ENCODE peak calls at places on chromosomes 7 and 10, in six cellular contexts. One of them, this sample, is unnamed.

GRCh38 chr10:10792681-10793080 is 225.0 kb upstream of the CELF2 start:
- DNase-seq in AG09309: peak; percentile 60
- DNase-seq in activated effector memory CD4-positive, alpha-beta T cell treated with Interleukin-2 at 50 U/mL for 16 hours: no peak
- DNase-seq in LoVo: peak; percentile 48
- DNase-seq in SW480: peak; percentile 15
- DNase-seq in NCI-H1694 treated with DMSO at 0.1 percent for 48 hours: no peak
- DNase-seq in this sample: no peak

GRCh38 chr10:103491729-103492364 is 1.7 kb upstream of the NEURL1 start:
- DNase-seq in LoVo: peak; percentile 58
- DNase-seq in SW480: peak; percentile 95
- DNase-seq in AG09309: peak; percentile 91
- DNase-seq in activated effector memory CD4-positive, alpha-beta T cell treated with Interleukin-2 at 50 U/mL for 16 hours: no peak
- DNase-seq in NCI-H1694 treated with DMSO at 0.1 percent for 48 hours: no peak
- DNase-seq in this sample: peak; percentile 49

GRCh38 chr7:23356168-23356567 is 57.0 kb downstream of the MALSU1 start:
- DNase-seq in SW480: no peak
- DNase-seq in activated effector memory CD4-positive, alpha-beta T cell treated with Interleukin-2 at 50 U/mL for 16 hours: no peak
- DNase-seq in NCI-H1694 treated with DMSO at 0.1 percent for 48 hours: no peak
- DNase-seq in AG09309: no peak
- DNase-seq in LoVo: no peak
- DNase-seq in this sample: no peak

GRCh38 chr7:1706721-1707613 is 36.9 kb downstream of the ELFN1 start:
- DNase-seq in AG09309: no peak
- DNase-seq in LoVo: no peak
- DNase-seq in NCI-H1694 treated with DMSO at 0.1 percent for 48 hours: no peak
- DNase-seq in SW480: no peak
- DNase-seq in activated effector memory CD4-positive, alpha-beta T cell treated with Interleukin-2 at 50 U/mL for 16 hours: no peak
- DNase-seq in this sample: no peak

GRCh38 chr7:127745445-127745844 is 93.5 kb downstream of the SND1 start:
- DNase-seq in LoVo: no peak
- DNase-seq in SW480: no peak
- DNase-seq in NCI-H1694 treated with DMSO at 0.1 percent for 48 hours: no peak
- DNase-seq in AG09309: no peak
- DNase-seq in activated effector memory CD4-positive, alpha-beta T cell treated with Interleukin-2 at 50 U/mL for 16 hours: no peak
- DNase-seq in this sample: no peak

GRCh38 chr10:116831086-116831485 is 18.2 kb upstream of the ENO4 start:
- DNase-seq in LoVo: no peak
- DNase-seq in activated effector memory CD4-positive, alpha-beta T cell treated with Interleukin-2 at 50 U/mL for 16 hours: no peak
- DNase-seq in NCI-H1694 treated with DMSO at 0.1 percent for 48 hours: no peak
- DNase-seq in AG09309: no peak
- DNase-seq in SW480: no peak
- DNase-seq in this sample: no peak

GRCh38 chr7:88217675-88218427 is 2.0 kb downstream of the SRI start:
- DNase-seq in LoVo: no peak
- DNase-seq in SW480: no peak
- DNase-seq in activated effector memory CD4-positive, alpha-beta T cell treated with Interleukin-2 at 50 U/mL for 16 hours: no peak
- DNase-seq in NCI-H1694 treated with DMSO at 0.1 percent for 48 hours: no peak
- DNase-seq in AG09309: no peak
- DNase-seq in this sample: no peak

GRCh38 chr7:130654850-130655249 is 13.7 kb downstream of the COPG2 start:
- DNase-seq in SW480: no peak
- DNase-seq in AG09309: no peak
- DNase-seq in NCI-H1694 treated with DMSO at 0.1 percent for 48 hours: no peak
- DNase-seq in activated effector memory CD4-positive, alpha-beta T cell treated with Interleukin-2 at 50 U/mL for 16 hours: no peak
- DNase-seq in LoVo: no peak
- DNase-seq in this sample: no peak

GRCh38 chr7:150403376-150404171 is 24.4 kb downstream of the ZNF775 start:
- DNase-seq in SW480: no peak
- DNase-seq in NCI-H1694 treated with DMSO at 0.1 percent for 48 hours: no peak
- DNase-seq in LoVo: no peak
- DNase-seq in activated effector memory CD4-positive, alpha-beta T cell treated with Interleukin-2 at 50 U/mL for 16 hours: no peak
- DNase-seq in AG09309: no peak
- DNase-seq in this sample: no peak

GRCh38 chr7:147296986-147297385 is 1180.4 kb downstream of the CNTNAP2 start:
- DNase-seq in SW480: no peak
- DNase-seq in activated effector memory CD4-positive, alpha-beta T cell treated with Interleukin-2 at 50 U/mL for 16 hours: no peak
- DNase-seq in NCI-H1694 treated with DMSO at 0.1 percent for 48 hours: no peak
- DNase-seq in LoVo: no peak
- DNase-seq in AG09309: peak; percentile 14
- DNase-seq in this sample: no peak

GRCh38 chr7:140059288-140060242 is 3.2 kb downstream of the PARP12 start:
- DNase-seq in AG09309: peak; percentile 82
- DNase-seq in activated effector memory CD4-positive, alpha-beta T cell treated with Interleukin-2 at 50 U/mL for 16 hours: peak; percentile 12
- DNase-seq in LoVo: peak; percentile 96
- DNase-seq in NCI-H1694 treated with DMSO at 0.1 percent for 48 hours: no peak
- DNase-seq in SW480: peak; percentile 43
- DNase-seq in this sample: peak; percentile 99

GRCh38 chr10:119421887-119422684 is 120.4 kb downstream of the RGS10 start:
- DNase-seq in NCI-H1694 treated with DMSO at 0.1 percent for 48 hours: no peak
- DNase-seq in SW480: no peak
- DNase-seq in activated effector memory CD4-positive, alpha-beta T cell treated with Interleukin-2 at 50 U/mL for 16 hours: no peak
- DNase-seq in LoVo: no peak
- DNase-seq in AG09309: no peak
- DNase-seq in this sample: no peak

GRCh38 chr7:17144313-17144712 is 154.1 kb upstream of the AHR start:
- DNase-seq in AG09309: no peak
- DNase-seq in activated effector memory CD4-positive, alpha-beta T cell treated with Interleukin-2 at 50 U/mL for 16 hours: peak; percentile 56
- DNase-seq in NCI-H1694 treated with DMSO at 0.1 percent for 48 hours: no peak
- DNase-seq in SW480: no peak
- DNase-seq in LoVo: peak; percentile 28
- DNase-seq in this sample: peak; percentile 24

GRCh38 chr7:129489491-129489890 is 12.8 kb upstream of the SMKR1 start:
- DNase-seq in AG09309: peak; percentile 84
- DNase-seq in NCI-H1694 treated with DMSO at 0.1 percent for 48 hours: no peak
- DNase-seq in LoVo: no peak
- DNase-seq in SW480: no peak
- DNase-seq in activated effector memory CD4-positive, alpha-beta T cell treated with Interleukin-2 at 50 U/mL for 16 hours: no peak
- DNase-seq in this sample: no peak

GRCh38 chr10:3935933-3936359 is 150.9 kb upstream of the KLF6 start:
- DNase-seq in AG09309: no peak
- DNase-seq in SW480: no peak
- DNase-seq in NCI-H1694 treated with DMSO at 0.1 percent for 48 hours: no peak
- DNase-seq in activated effector memory CD4-positive, alpha-beta T cell treated with Interleukin-2 at 50 U/mL for 16 hours: no peak
- DNase-seq in LoVo: peak; percentile 66
- DNase-seq in this sample: peak; percentile 86

GRCh38 chr10:114363745-114364460 is 40.4 kb downstream of the AFAP1L2 start:
- DNase-seq in AG09309: no peak
- DNase-seq in activated effector memory CD4-positive, alpha-beta T cell treated with Interleukin-2 at 50 U/mL for 16 hours: no peak
- DNase-seq in LoVo: no peak
- DNase-seq in NCI-H1694 treated with DMSO at 0.1 percent for 48 hours: no peak
- DNase-seq in SW480: no peak
- DNase-seq in this sample: no peak

GRCh38 chr10:128263891-128264688 is 137.9 kb upstream of the MKI67 start:
- DNase-seq in NCI-H1694 treated with DMSO at 0.1 percent for 48 hours: peak; percentile 39
- DNase-seq in AG09309: peak; percentile 1
- DNase-seq in activated effector memory CD4-positive, alpha-beta T cell treated with Interleukin-2 at 50 U/mL for 16 hours: peak; percentile 15
- DNase-seq in SW480: peak; percentile 33
- DNase-seq in LoVo: peak; percentile 42
- DNase-seq in this sample: peak; percentile 42

GRCh38 chr7:149772821-149773425 is 465 bp downstream of the ZNF467 start:
- DNase-seq in AG09309: no peak
- DNase-seq in NCI-H1694 treated with DMSO at 0.1 percent for 48 hours: no peak
- DNase-seq in activated effector memory CD4-positive, alpha-beta T cell treated with Interleukin-2 at 50 U/mL for 16 hours: peak; percentile 10
- DNase-seq in SW480: no peak
- DNase-seq in LoVo: peak; percentile 23
- DNase-seq in this sample: peak; percentile 15

GRCh38 chr7:152909683-152910544 is 150.4 kb downstream of the ACTR3B start:
- DNase-seq in SW480: peak; percentile 66
- DNase-seq in activated effector memory CD4-positive, alpha-beta T cell treated with Interleukin-2 at 50 U/mL for 16 hours: no peak
- DNase-seq in NCI-H1694 treated with DMSO at 0.1 percent for 48 hours: no peak
- DNase-seq in LoVo: no peak
- DNase-seq in AG09309: no peak
- DNase-seq in this sample: no peak

GRCh38 chr7:74482629-74483401 is 29.1 kb downstream of the GTF2IRD1 start:
- DNase-seq in SW480: peak; percentile 99
- DNase-seq in activated effector memory CD4-positive, alpha-beta T cell treated with Interleukin-2 at 50 U/mL for 16 hours: no peak
- DNase-seq in LoVo: peak; percentile 27
- DNase-seq in AG09309: peak; percentile 98
- DNase-seq in NCI-H1694 treated with DMSO at 0.1 percent for 48 hours: no peak
- DNase-seq in this sample: no peak

GRCh38 chr10:42985436-42986316 is 91.2 kb upstream of the RET start:
- DNase-seq in NCI-H1694 treated with DMSO at 0.1 percent for 48 hours: no peak
- DNase-seq in AG09309: no peak
- DNase-seq in LoVo: no peak
- DNase-seq in activated effector memory CD4-positive, alpha-beta T cell treated with Interleukin-2 at 50 U/mL for 16 hours: no peak
- DNase-seq in SW480: no peak
- DNase-seq in this sample: no peak

GRCh38 chr7:55130554-55131198 is 111.9 kb downstream of the EGFR start:
- DNase-seq in activated effector memory CD4-positive, alpha-beta T cell treated with Interleukin-2 at 50 U/mL for 16 hours: no peak
- DNase-seq in LoVo: no peak
- DNase-seq in NCI-H1694 treated with DMSO at 0.1 percent for 48 hours: no peak
- DNase-seq in SW480: no peak
- DNase-seq in AG09309: no peak
- DNase-seq in this sample: no peak

GRCh38 chr7:48108959-48109847 is 20.1 kb downstream of the UPP1 start:
- DNase-seq in NCI-H1694 treated with DMSO at 0.1 percent for 48 hours: no peak
- DNase-seq in SW480: no peak
- DNase-seq in LoVo: no peak
- DNase-seq in activated effector memory CD4-positive, alpha-beta T cell treated with Interleukin-2 at 50 U/mL for 16 hours: no peak
- DNase-seq in AG09309: no peak
- DNase-seq in this sample: no peak

GRCh38 chr10:59563506-59563905 is 146.1 kb downstream of the SLC16A9 start:
- DNase-seq in AG09309: no peak
- DNase-seq in activated effector memory CD4-positive, alpha-beta T cell treated with Interleukin-2 at 50 U/mL for 16 hours: no peak
- DNase-seq in SW480: no peak
- DNase-seq in LoVo: no peak
- DNase-seq in NCI-H1694 treated with DMSO at 0.1 percent for 48 hours: no peak
- DNase-seq in this sample: no peak

GRCh38 chr10:73871295-73871914 is 3.0 kb downstream of the CAMK2G start:
- DNase-seq in LoVo: no peak
- DNase-seq in NCI-H1694 treated with DMSO at 0.1 percent for 48 hours: no peak
- DNase-seq in activated effector memory CD4-positive, alpha-beta T cell treated with Interleukin-2 at 50 U/mL for 16 hours: no peak
- DNase-seq in AG09309: no peak
- DNase-seq in SW480: no peak
- DNase-seq in this sample: no peak